ENCODE peak calls at places on chromosomes 13 and 19, in eight cellular contexts. B, V, D, A, H, Y, S and W are unnamed samples.

GRCh38 chr13:98974053-98974452 is 3.8 kb downstream of the DOCK9 start:
- DNase-seq in A (no peak), V (no peak), S (no peak), D (no peak), B (no peak), Y (no peak), H (no peak), W (no peak)

GRCh38 chr19:45331411-45331810 is 8.7 kb upstream of the CKM start:
- DNase-seq in D (no peak), S (peak), B (no peak), A (no peak), H (no peak), Y (no peak), V (no peak), W (no peak)

GRCh38 chr13:64782459-64782858 is 2447.7 kb downstream of the PCDH9 start:
- DNase-seq in V (no peak), D (no peak), S (no peak), A (no peak), Y (no peak), B (no peak), H (no peak), W (no peak)

GRCh38 chr13:30864352-30865130 is 41.5 kb upstream of the MEDAG start:
- DNase-seq in H (no peak), A (no peak), D (no peak), S (no peak), V (no peak), B (no peak), Y (no peak), W (no peak)

GRCh38 chr13:74715718-74716117 is 581.5 kb upstream of the KLF12 start:
- DNase-seq in H (no peak), D (no peak), S (no peak), B (no peak), A (no peak), V (no peak), Y (no peak), W (no peak)

GRCh38 chr13:36919206-36919832 is 719 bp downstream of the SMAD9 start:
- DNase-seq in S (peak), A (no peak), D (no peak), V (no peak), H (no peak), Y (no peak), B (no peak), W (peak)

GRCh38 chr19:49110567-49110966 is 3.6 kb upstream of the LIN7B start:
- DNase-seq in V (no peak), Y (no peak), A (no peak), D (no peak), H (no peak), B (no peak), S (no peak), W (no peak)

GRCh38 chr13:21674271-21675009 is 3.6 kb downstream of the FGF9 start:
- DNase-seq in V (no peak), A (no peak), Y (no peak), H (peak), S (no peak), D (no peak), B (peak), W (no peak)

GRCh38 chr19:18141031-18141430 is 11.9 kb upstream of the PIK3R2 start:
- DNase-seq in S (no peak), A (no peak), V (no peak), D (no peak), Y (no peak), B (no peak), H (no peak), W (no peak)

GRCh38 chr19:45971260-45971902 is 2.3 kb downstream of the NOVA2 start:
- DNase-seq in A (no peak), Y (no peak), V (no peak), B (no peak), S (no peak), D (no peak), H (no peak), W (no peak)

GRCh38 chr19:1616396-1616795 is 11.1 kb upstream of the UQCR11 start:
- DNase-seq in H (no peak), A (no peak), B (no peak), S (no peak), D (no peak), Y (no peak), V (no peak), W (no peak)

GRCh38 chr13:31242342-31242741 is 42.6 kb downstream of the B3GLCT start:
- DNase-seq in V (no peak), A (no peak), S (no peak), B (no peak), H (no peak), D (no peak), Y (no peak), W (no peak)

GRCh38 chr19:6970478-6970877 is 50.8 kb downstream of the MBD3L2B start:
- DNase-seq in Y (no peak), H (no peak), B (no peak), A (no peak), V (no peak), S (no peak), D (no peak), W (no peak)